ENCODE peak calls at places on chromosomes 1 and 21, in four cellular contexts. D is K562, U is GM12878, I is HepG2. W is an unnamed sample.

GRCh38 chr1:206587904-206588303 is 24.4 kb downstream of the EIF2D start:
- DNase-seq in D (no peak), U (no peak), I (no peak), W (no peak)

GRCh38 chr1:94081566-94082344 is 39.2 kb downstream of the ABCA4 start:
- DNase-seq in D (no peak), U (no peak), I (no peak), W (no peak)

GRCh38 chr1:8903908-8904650 is 25.6 kb upstream of the ENO1 start:
- DNase-seq in D (no peak), U (no peak), I (peak; percentile 68), W (no peak)

GRCh38 chr1:9846611-9847171 is 22.9 kb upstream of the CLSTN1 start:
- DNase-seq in D (peak; percentile 46), U (no peak), I (no peak), W (no peak)

GRCh38 chr1:242129103-242129502 is 130.2 kb upstream of the MAP1LC3C start:
- DNase-seq in D (peak; percentile 14), U (no peak), I (peak; percentile 3), W (peak; percentile 74)

GRCh38 chr1:36654586-36654985 is 171.9 kb upstream of the CSF3R start:
- DNase-seq in D (no peak), U (no peak), I (no peak), W (no peak)

GRCh38 chr21:39319251-39319756 is 5.9 kb upstream of the BRWD1 start:
- DNase-seq in D (no peak), U (no peak), I (no peak), W (no peak)

GRCh38 chr1:63622847-63623566 is 29.8 kb downstream of the PGM1 start:
- DNase-seq in D (no peak), U (peak; percentile 3), I (no peak), W (no peak)

GRCh38 chr1:151047925-151048644 is 534 bp downstream of the C1orf56 start:
- DNase-seq in D (no peak), U (no peak), I (peak; percentile 58), W (peak; percentile 86)

GRCh38 chr1:153730468-153730988 is 2.7 kb downstream of the INTS3 start:
- DNase-seq in D (no peak), U (no peak), I (peak; percentile 30), W (no peak)

GRCh38 chr1:111222308-111223125 is 5.0 kb upstream of the CHI3L2 start:
- DNase-seq in D (peak; percentile 91), U (peak; percentile 81), I (peak; percentile 62), W (peak; percentile 86)

GRCh38 chr1:77134359-77134758 is 84.9 kb downstream of the PIGK start:
- DNase-seq in D (no peak), U (no peak), I (peak; percentile 7), W (no peak)
- TF ChIP-seq FOXK2 in D (no peak), U (no peak), I (no peak), W (no peak)

DNA sequence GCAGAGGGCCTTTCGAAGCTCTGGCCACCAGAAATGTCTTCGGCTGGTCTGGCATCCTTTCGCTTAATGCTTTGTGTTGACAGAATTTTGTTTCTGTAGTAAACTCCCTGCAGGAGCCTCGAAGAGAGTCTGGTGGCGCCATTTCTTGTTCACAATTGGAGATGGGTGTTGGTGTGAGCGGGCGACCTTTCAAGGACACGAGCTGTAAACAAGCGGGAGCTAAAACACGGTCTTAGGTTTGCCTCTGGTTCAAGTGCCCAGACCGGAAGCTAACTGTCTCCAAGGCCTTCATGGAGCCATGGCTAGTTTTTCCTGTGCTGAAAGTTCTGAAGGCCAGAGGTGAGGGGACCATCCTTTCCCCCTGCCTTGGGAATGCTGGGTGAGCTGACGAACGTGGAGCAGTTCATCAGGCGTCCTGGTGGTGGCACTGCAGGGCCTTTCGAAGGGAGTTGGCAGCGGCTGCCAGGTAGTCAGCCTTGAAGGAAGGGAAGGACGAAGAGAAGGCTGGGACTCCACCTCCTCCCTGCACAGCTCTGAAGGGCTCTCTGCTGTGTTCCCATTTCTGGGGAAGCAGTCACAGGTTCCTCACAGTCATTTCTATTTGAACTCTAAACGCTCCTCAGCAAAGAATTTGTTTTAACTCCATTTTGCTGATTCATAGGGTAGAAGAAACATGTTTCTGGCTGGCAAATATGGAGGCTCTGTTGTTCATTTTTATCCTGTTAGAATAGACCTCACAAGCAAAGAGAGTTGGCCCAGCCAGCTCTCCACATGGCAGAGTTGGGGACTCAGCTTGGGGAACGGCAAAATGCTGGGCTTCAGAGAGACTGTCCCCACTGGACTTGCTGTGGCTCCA is 35.2 kb downstream of the URB2 start:
- DNase-seq in D (peak; percentile 84), U (peak; percentile 31), I (peak; percentile 32), W (peak; percentile 93)
- TF ChIP-seq FOXK2 in D (no peak), U (no peak), I (no peak), W (no peak)

GRCh38 chr1:52306227-52307006 is 59.6 kb downstream of the CC2D1B start:
- DNase-seq in D (no peak), U (no peak), I (peak; percentile 38), W (no peak)

GRCh38 chr1:52305417-52306226 is 60.4 kb downstream of the CC2D1B start:
- DNase-seq in D (no peak), U (no peak), I (peak; percentile 87), W (no peak)
- TF ChIP-seq FOXK2 in D (no peak), U (no peak), I (no peak), W (no peak)

GRCh38 chr21:16579538-16579937 is 849.8 kb downstream of the USP25 start:
- DNase-seq in D (no peak), U (no peak), I (no peak), W (no peak)
- TF ChIP-seq FOXK2 in D (no peak), U (no peak), I (no peak), W (no peak)

GRCh38 chr1:231924183-231924582 is 297.6 kb downstream of the DISC1 start:
- DNase-seq in D (no peak), U (no peak), I (no peak), W (no peak)
- TF ChIP-seq FOXK2 in D (no peak), U (no peak), I (no peak), W (no peak)

DNA sequence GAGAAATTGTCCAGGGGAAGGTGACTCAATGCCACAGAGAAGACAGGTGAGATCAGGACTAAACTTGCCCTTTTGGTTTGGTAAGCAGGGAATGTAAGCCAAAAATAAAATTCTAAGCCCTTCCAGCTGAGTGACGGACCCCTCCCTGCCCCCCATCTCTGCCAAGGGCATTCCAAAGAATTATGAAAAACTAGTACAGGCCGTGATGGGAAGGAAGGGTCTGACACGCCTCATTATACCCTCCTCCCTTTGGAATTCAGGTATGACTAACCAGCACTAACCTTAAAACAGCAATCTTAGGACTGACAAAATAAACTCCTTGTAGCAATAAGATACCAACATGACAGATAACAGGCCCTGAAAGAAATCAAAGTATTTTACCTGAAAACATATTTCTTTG is 99.6 kb downstream of the GABPA start:
- DNase-seq in D (no peak), U (no peak), I (no peak), W (no peak)
- TF ChIP-seq FOXK2 in D (no peak), U (no peak), I (no peak), W (no peak)

DNA sequence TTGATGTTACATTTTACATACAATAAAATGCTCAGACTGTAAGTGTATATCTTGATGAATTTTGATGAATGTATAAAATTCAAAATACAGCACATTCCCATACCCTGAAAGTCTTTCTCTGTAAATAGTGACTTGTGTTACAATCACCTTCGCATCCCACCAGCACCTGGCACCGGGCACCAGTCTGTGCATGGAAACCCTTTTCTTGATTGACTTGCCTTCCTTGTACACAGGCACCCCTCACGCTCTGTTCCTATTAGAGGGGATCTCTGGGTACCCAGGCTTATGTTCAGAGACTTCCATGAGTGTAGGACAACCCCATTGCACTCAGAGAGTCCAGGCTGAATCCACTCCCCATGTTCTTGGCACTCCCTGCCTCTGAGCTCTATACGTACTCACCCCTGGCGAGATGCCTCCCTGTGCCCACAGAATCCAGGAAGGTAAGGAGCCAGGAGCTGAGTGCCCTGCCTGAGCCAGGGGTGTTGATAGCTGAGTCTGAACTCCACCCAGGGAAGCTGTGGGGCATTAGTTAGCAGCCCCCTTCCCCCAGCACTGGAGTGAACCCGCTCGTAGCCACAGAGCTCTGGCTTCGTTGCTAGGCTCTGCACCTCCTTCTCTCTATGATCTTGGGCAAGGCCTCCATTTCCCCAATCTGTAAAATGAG is 22.5 kb upstream of the PKP1 start:
- DNase-seq in D (no peak), U (no peak), I (no peak), W (no peak)
- TF ChIP-seq FOXK2 in D (no peak), U (no peak), I (no peak), W (no peak)

GRCh38 chr1:236753554-236753953 is 41.5 kb upstream of the MTR start:
- DNase-seq in D (peak; percentile 52), U (no peak), I (peak; percentile 63), W (peak; percentile 30)
- TF ChIP-seq FOXK2 in D (no peak), U (no peak), I (no peak), W (no peak)

DNA sequence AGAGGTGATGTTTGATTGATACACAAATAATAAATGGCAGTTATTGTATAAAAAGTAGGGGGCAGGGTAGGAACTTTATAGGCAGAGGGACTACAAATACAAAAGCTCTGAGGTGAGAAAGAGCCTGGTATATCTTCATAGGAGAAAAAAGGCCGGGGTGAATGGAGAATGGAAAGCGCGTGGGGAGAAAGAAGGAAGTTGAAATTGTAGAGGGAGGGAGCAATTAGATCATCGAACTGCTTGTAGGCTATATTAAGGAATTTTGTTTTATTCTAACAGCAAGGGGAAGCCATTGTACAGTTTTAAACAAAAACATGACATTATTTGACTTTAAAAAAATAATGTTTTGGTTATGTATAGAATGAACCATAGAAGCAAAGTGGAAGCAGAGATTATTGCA is 147.4 kb downstream of the PDE4B start:
- DNase-seq in D (no peak), U (no peak), I (no peak), W (no peak)
- TF ChIP-seq FOXK2 in D (no peak), U (no peak), I (no peak), W (no peak)

DNA sequence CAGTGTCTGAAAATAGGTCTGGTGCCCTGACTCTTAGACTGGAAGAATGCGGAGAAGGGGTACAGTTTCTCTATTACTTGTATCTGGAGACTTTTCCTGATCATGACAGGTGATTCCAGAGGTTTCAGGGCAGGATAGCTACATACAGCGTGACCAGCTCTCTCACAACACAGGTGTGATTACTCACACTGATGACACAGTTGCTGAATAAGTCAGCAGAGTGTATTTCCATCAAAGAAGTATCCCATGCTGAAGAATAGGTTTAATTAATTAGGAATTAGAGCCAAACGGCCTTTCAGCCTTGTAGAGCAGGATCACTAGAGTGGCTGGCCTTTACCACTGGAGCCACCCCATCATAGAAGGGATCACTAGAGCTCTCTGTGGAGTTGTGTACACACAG is 298.6 kb downstream of the LMX1A start:
- DNase-seq in D (no peak), U (no peak), I (no peak), W (no peak)
- TF ChIP-seq FOXK2 in D (no peak), U (no peak), I (no peak), W (no peak)

W was measured in HEK293T.